ENCODE peak calls at places on chromosomes 3 and 15, in seven cellular contexts. Z, S, G, Q, K, M and T are unnamed samples.

GRCh38 chr15:32659340-32659831 is 17.9 kb downstream of the SCG5 start:
- DNase-seq in Z (peak), S (no peak), G (no peak), Q (no peak), K (no peak), M (no peak), T (no peak)

GRCh38 chr15:88202231-88202630 is 54.3 kb downstream of the NTRK3 start:
- DNase-seq in Z (no peak), S (no peak), G (no peak), Q (no peak), K (no peak), M (no peak), T (no peak)

GRCh38 chr3:15326673-15327072 is 5.7 kb downstream of the SH3BP5 start:
- DNase-seq in Z (no peak), S (no peak), G (no peak), Q (no peak), K (no peak), M (no peak), T (no peak)

GRCh38 chr3:184719709-184720108 is 7.8 kb upstream of the MAGEF1 start:
- DNase-seq in Z (no peak), S (no peak), G (no peak), Q (no peak), K (no peak), M (no peak), T (no peak)

GRCh38 chr15:68387288-68388143 is 44.4 kb downstream of the ITGA11 start:
- DNase-seq in Z (no peak), S (peak), G (no peak), Q (no peak), K (peak), M (no peak), T (no peak)

GRCh38 chr15:62482715-62483429 is 317.8 kb upstream of the C2CD4B start:
- DNase-seq in Z (peak), S (no peak), G (no peak), Q (no peak), K (peak), M (no peak), T (no peak)

GRCh38 chr15:69170597-69170996 is 10.2 kb downstream of the GLCE start:
- DNase-seq in Z (no peak), S (no peak), G (no peak), Q (no peak), K (no peak), M (no peak), T (no peak)

GRCh38 chr15:25846377-25846776 is 16.8 kb downstream of the ATP10A start:
- DNase-seq in Z (no peak), S (no peak), G (no peak), Q (no peak), K (no peak), M (no peak), T (no peak)

GRCh38 chr3:31402118-31402517 is 130.6 kb upstream of the STT3B start:
- DNase-seq in Z (no peak), S (no peak), G (no peak), Q (no peak), K (no peak), M (no peak), T (no peak)

GRCh38 chr3:183914856-183915255 is 30.2 kb upstream of the PARL start:
- DNase-seq in Z (no peak), S (no peak), G (no peak), Q (no peak), K (no peak), M (no peak), T (no peak)

GRCh38 chr15:96332854-96333193 is 2.3 kb downstream of the NR2F2 start:
- DNase-seq in Z (no peak), S (peak), G (no peak), Q (no peak), K (no peak), M (no peak), T (no peak)

GRCh38 chr3:81716870-81717509 is 44.5 kb downstream of the GBE1 start:
- DNase-seq in Z (no peak), S (peak), G (no peak), Q (no peak), K (no peak), M (no peak), T (no peak)

GRCh38 chr3:31958721-31959152 is 22.3 kb downstream of the OSBPL10 start:
- DNase-seq in Z (no peak), S (peak), G (no peak), Q (no peak), K (no peak), M (no peak), T (no peak)

GRCh38 chr3:188434594-188434993 is 280.6 kb downstream of the LPP start:
- DNase-seq in Z (no peak), S (no peak), G (no peak), Q (no peak), K (no peak), M (no peak), T (no peak)

GRCh38 chr3:192929755-192930491 is 12.3 kb upstream of the MB21D2 start:
- DNase-seq in Z (no peak), S (no peak), G (no peak), Q (no peak), K (no peak), M (no peak), T (no peak)

GRCh38 chr3:184582583-184582982 is 21.0 kb downstream of the EPHB3 start:
- DNase-seq in Z (no peak), S (peak), G (no peak), Q (peak), K (peak), M (peak), T (peak)

GRCh38 chr15:70023769-70024491 is 73.8 kb downstream of the TLE3 start:
- DNase-seq in Z (no peak), S (peak), G (no peak), Q (peak), K (no peak), M (peak), T (no peak)

GRCh38 chr3:151434151-151434890 is 26.5 kb downstream of the IGSF10 start:
- DNase-seq in Z (peak), S (no peak), G (no peak), Q (no peak), K (no peak), M (no peak), T (no peak)

GRCh38 chr15:33729648-33730047 is 238.6 kb upstream of the CHRM5 start:
- DNase-seq in Z (peak), S (no peak), G (no peak), Q (no peak), K (no peak), M (no peak), T (no peak)

GRCh38 chr3:54882114-54882833 is 45.6 kb downstream of the LRTM1 start:
- DNase-seq in Z (peak), S (no peak), G (no peak), Q (no peak), K (no peak), M (no peak), T (no peak)

GRCh38 chr15:49155834-49156627 is 632 bp upstream of the COPS2 start:
- DNase-seq in Z (no peak), S (peak), G (no peak), Q (no peak), K (peak), M (no peak), T (no peak)

GRCh38 chr3:182637350-182638197 is 155.7 kb upstream of the ATP11B start:
- DNase-seq in Z (no peak), S (no peak), G (no peak), Q (no peak), K (no peak), M (no peak), T (no peak)

GRCh38 chr15:86044981-86045380 is 34.7 kb upstream of the AGBL1 start:
- DNase-seq in Z (no peak), S (no peak), G (no peak), Q (no peak), K (no peak), M (no peak), T (no peak)

GRCh38 chr3:44584646-44585501 is at the start of gene ZNF660:
- DNase-seq in Z (no peak), S (peak), G (peak), Q (peak), K (peak), M (peak), T (peak)

GRCh38 chr15:29102911-29103824 is 166.5 kb downstream of the NSMCE3 start:
- DNase-seq in Z (no peak), S (no peak), G (peak), Q (no peak), K (no peak), M (peak), T (no peak)

GRCh38 chr3:127407026-127407939 is 119.4 kb upstream of the PRR20G start:
- DNase-seq in Z (no peak), S (no peak), G (peak), Q (no peak), K (peak), M (no peak), T (no peak)

GRCh38 chr15:67100808-67101581 is 35.6 kb downstream of the SMAD3 start:
- DNase-seq in Z (no peak), S (no peak), G (no peak), Q (no peak), K (no peak), M (no peak), T (no peak)

GRCh38 chr3:140292684-140293083 is 357.7 kb downstream of the CLSTN2 start:
- DNase-seq in Z (no peak), S (no peak), G (no peak), Q (no peak), K (no peak), M (peak), T (no peak)

GRCh38 chr3:25056-25455 is 171.5 kb upstream of the CHL1 start:
- DNase-seq in Z (no peak), S (no peak), G (no peak), Q (no peak), K (no peak), M (no peak), T (no peak)

GRCh38 chr15:72033285-72033684 is 84.7 kb downstream of the MYO9A start:
- DNase-seq in Z (no peak), S (no peak), G (no peak), Q (no peak), K (no peak), M (no peak), T (no peak)

GRCh38 chr15:82045179-82045891 is 483 bp downstream of the MEX3B start:
- DNase-seq in Z (peak), S (peak), G (peak), Q (peak), K (peak), M (peak), T (no peak)

GRCh38 chr15:66763186-66764066 is 61.4 kb downstream of the SMAD6 start:
- DNase-seq in Z (no peak), S (peak), G (peak), Q (no peak), K (no peak), M (peak), T (no peak)

GRCh38 chr3:73781536-73781935 is 156.8 kb upstream of the PDZRN3 start:
- DNase-seq in Z (no peak), S (no peak), G (no peak), Q (peak), K (no peak), M (no peak), T (peak)

GRCh38 chr15:94177112-94177511 is 54.2 kb upstream of the MCTP2 start:
- DNase-seq in Z (no peak), S (no peak), G (no peak), Q (no peak), K (no peak), M (no peak), T (no peak)

GRCh38 chr3:23189183-23189582 is 13.9 kb upstream of the UBE2E2 start:
- DNase-seq in Z (no peak), S (no peak), G (no peak), Q (no peak), K (no peak), M (no peak), T (no peak)

GRCh38 chr15:40981186-40981585 is 27.9 kb downstream of the CHAC1 start:
- DNase-seq in Z (no peak), S (no peak), G (no peak), Q (no peak), K (no peak), M (no peak), T (no peak)

DNA sequence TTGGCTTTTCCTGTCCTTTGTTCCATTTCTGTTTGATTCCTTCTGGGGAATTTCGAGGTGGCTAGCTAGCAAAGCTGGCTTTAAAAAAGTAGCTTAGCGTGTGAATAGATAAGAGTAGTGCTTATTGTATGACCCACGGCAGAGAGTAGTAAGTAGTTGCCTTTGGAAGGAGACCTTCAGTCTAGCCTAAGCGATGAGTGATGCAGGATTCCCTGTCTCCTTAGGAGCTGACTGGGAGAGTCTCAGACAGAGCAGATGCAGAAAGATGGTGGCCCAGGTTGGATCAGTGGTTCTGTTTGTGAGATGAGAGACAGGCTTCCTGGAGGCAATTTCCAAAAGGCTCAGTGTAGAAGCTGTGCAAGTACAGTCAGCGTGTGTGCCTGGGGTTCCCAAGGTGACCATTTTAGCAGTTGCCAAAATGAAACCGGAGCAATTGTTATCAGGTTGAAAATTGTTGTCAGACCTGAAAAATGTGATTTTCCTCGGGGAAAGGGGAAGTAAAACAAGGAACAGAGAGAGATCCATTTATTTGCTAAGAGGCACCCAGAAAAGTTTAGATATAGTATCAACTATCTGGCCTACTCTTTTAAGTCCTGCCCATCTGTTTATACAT is 681 bp upstream of the IL5RA start:
- DNase-seq in Z (no peak), S (no peak), G (no peak), Q (no peak), K (no peak), M (no peak), T (no peak)
- H3K27ac ChIP-seq in Z (no peak), S (no peak), G (no peak), Q (no peak), K (peak), M (no peak), T (no peak)

GRCh38 chr3:106447902-106448301 is 579.1 kb upstream of the CBLB start:
- DNase-seq in Z (no peak), S (no peak), G (no peak), Q (no peak), K (no peak), M (no peak), T (no peak)
- H3K27ac ChIP-seq in Z (no peak), S (no peak), G (no peak), Q (no peak), K (no peak), M (no peak), T (no peak)

GRCh38 chr3:122956685-122957455 is 70.7 kb downstream of the SEMA5B start:
- DNase-seq in Z (no peak), S (no peak), G (no peak), Q (no peak), K (no peak), M (peak), T (no peak)
- H3K27ac ChIP-seq in Z (no peak), S (no peak), G (no peak), Q (no peak), K (no peak), M (peak), T (no peak)

GRCh38 chr3:172150896-172151295 is 111.5 kb downstream of the FNDC3B start:
- DNase-seq in Z (no peak), S (no peak), G (no peak), Q (no peak), K (no peak), M (no peak), T (no peak)
- H3K27ac ChIP-seq in Z (peak), S (no peak), G (no peak), Q (no peak), K (no peak), M (no peak), T (no peak)

DNA sequence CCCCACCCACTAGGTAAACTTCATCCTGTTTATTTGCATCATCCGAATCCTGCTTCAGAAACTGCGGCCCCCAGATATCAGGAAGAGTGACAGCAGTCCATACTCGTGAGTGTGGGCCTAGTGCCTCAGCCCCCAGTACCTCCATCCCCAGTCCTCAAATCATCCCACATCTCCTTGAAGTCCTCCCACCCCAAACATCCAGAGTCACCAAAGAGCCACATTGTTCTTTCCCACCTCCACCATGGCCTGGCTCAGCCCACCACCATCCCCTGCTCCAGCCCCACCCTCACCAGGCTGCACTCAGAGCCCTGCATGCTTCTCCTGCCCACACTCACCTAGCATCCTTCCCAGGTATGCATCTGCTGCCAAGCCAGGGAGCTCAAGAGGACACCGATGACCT is 29.8 kb downstream of the VIPR1 start:
- DNase-seq in Z (no peak), S (no peak), G (no peak), Q (no peak), K (no peak), M (no peak), T (no peak)
- H3K27ac ChIP-seq in Z (no peak), S (no peak), G (no peak), Q (no peak), K (no peak), M (no peak), T (no peak)

DNA sequence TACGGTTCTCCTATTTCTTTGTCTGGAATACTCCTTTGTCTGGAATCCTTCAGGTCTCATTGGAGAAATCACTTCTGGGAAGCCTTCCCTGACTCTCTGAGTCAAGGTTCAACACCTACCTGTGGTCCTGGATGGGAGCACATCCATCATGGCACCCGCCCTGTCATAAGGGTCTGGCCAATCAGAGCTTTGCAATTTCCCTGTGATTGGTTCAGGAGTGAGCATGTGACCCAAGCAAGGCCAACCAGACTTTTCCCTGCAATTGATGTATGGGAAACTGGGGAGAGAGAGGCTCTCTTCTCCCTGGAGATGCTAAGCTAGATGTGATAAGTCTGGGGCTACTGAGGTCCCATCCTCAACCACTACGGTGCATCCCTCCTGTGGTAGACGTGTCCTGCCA is 8.1 kb downstream of the FAM3D start:
- DNase-seq in Z (no peak), S (no peak), G (no peak), Q (no peak), K (no peak), M (no peak), T (no peak)
- H3K27ac ChIP-seq in Z (no peak), S (no peak), G (no peak), Q (no peak), K (no peak), M (no peak), T (no peak)

DNA sequence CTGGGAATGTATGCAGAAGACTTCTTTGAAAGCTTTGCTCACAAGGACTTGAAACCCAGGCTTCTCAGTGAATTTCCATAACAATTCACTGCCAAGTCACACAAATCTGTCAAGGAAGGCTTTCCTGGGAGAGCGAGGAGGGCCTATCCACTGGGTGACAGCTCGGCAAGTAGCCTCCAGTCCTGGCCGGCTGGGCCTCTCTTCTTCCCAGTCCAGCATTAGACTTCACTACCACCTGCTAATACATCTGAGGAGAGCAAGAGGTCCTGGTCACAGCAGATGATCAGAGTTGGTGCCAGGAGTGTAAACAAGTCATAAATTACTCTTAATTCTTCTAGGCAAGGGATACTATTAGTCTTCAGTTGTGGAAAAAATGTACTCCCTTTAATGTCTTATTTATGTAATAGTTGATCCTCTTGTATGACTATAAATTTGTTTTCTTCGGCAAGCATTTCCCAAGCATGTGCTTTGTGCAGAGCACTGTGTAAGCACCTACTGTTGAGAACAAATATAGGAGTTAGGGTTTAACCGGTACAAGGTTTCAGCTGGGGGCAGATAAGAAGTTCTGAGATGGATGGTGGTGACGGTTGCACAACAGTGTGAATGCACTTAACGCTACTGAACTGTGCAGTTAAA is 162.9 kb downstream of the VGLL4 start:
- DNase-seq in Z (no peak), S (peak), G (peak), Q (no peak), K (peak), M (no peak), T (no peak)
- H3K27ac ChIP-seq in Z (peak), S (no peak), G (peak), Q (no peak), K (no peak), M (peak), T (no peak)

GRCh38 chr3:134327594-134327975 is 46.7 kb downstream of the AMOTL2 start:
- DNase-seq in Z (peak), S (no peak), G (no peak), Q (no peak), K (no peak), M (no peak), T (no peak)

GRCh38 chr3:134326126-134326525 is 48.1 kb downstream of the AMOTL2 start:
- DNase-seq in Z (no peak), S (no peak), G (no peak), Q (no peak), K (peak), M (no peak), T (no peak)

GRCh38 chr3:134328846-134329245 is 45.4 kb downstream of the AMOTL2 start:
- DNase-seq in Z (no peak), S (no peak), G (no peak), Q (no peak), K (peak), M (no peak), T (no peak)

GRCh38 chr3:134326760-134327593 is 47.3 kb downstream of the AMOTL2 start:
- DNase-seq in Z (no peak), S (peak), G (no peak), Q (no peak), K (peak), M (no peak), T (no peak)

GRCh38 chr3:134328147-134328591 is 46.1 kb downstream of the AMOTL2 start:
- DNase-seq in Z (no peak), S (no peak), G (no peak), Q (no peak), K (peak), M (no peak), T (no peak)
- H3K27ac ChIP-seq in Z (peak), S (no peak), G (no peak), Q (no peak), K (no peak), M (no peak), T (no peak)

GRCh38 chr3:106963446-106963845 is 413.8 kb upstream of the CCDC54 start:
- DNase-seq in Z (no peak), S (no peak), G (no peak), Q (no peak), K (no peak), M (no peak), T (no peak)
- H3K27ac ChIP-seq in Z (no peak), S (no peak), G (no peak), Q (no peak), K (no peak), M (peak), T (no peak)